ENCODE peak calls at places on chromosomes 6 and 20, in six cellular contexts. D is GM23338, J is PC-9, E is K562, M is GM23248, I is HepG2. K is an unnamed sample.

GRCh38 chr20:53594068-53595017 is 704 bp upstream of the ZNF217 start:
- DNase-seq in D (peak; percentile 94), J (peak; percentile 73), E (peak; percentile 90), M (peak; percentile 95), I (peak; percentile 89), K (no peak)

GRCh38 chr20:54275359-54276108 is 67.6 kb downstream of the PFDN4 start:
- DNase-seq in D (no peak), J (no peak), E (no peak), M (no peak), I (no peak), K (no peak)

GRCh38 chr6:37243131-37243815 is 14.3 kb upstream of the TBC1D22B start:
- DNase-seq in D (no peak), J (no peak), E (no peak), M (no peak), I (no peak), K (no peak)

GRCh38 chr6:113610377-113610988 is 246.7 kb upstream of the MARCKS start:
- DNase-seq in D (no peak), J (no peak), E (no peak), M (no peak), I (no peak), K (no peak)

GRCh38 chr6:81857812-81858211 is 105.3 kb upstream of the TENT5A start:
- DNase-seq in D (no peak), J (no peak), E (no peak), M (no peak), I (no peak), K (no peak)

GRCh38 chr6:31042801-31043200 is 32.5 kb downstream of the MUC22 start:
- DNase-seq in D (peak; percentile 88), J (peak; percentile 54), E (peak; percentile 66), M (peak; percentile 63), I (peak; percentile 56), K (no peak)

GRCh38 chr6:39090036-39090435 is 24.9 kb downstream of the SAYSD1 start:
- DNase-seq in D (no peak), J (no peak), E (no peak), M (no peak), I (no peak), K (no peak)

GRCh38 chr6:165984743-165985142 is 182.9 kb downstream of the TBXT start:
- DNase-seq in D (no peak), J (no peak), E (no peak), M (no peak), I (no peak), K (no peak)

GRCh38 chr6:143405381-143406154 is 44.9 kb downstream of the ADAT2 start:
- DNase-seq in D (no peak), J (peak; percentile 43), E (no peak), M (peak; percentile 88), I (no peak), K (no peak)

GRCh38 chr6:138571585-138572199 is 72.4 kb upstream of the NHSL1 start:
- DNase-seq in D (no peak), J (no peak), E (no peak), M (peak; percentile 48), I (no peak), K (no peak)

GRCh38 chr20:18638768-18639167 is 50.9 kb downstream of the DTD1 start:
- DNase-seq in D (no peak), J (no peak), E (no peak), M (peak; percentile 37), I (no peak), K (no peak)

GRCh38 chr6:31378721-31379103 is 21.7 kb upstream of the HLA-B start:
- DNase-seq in D (no peak), J (no peak), E (no peak), M (no peak), I (no peak), K (no peak)

GRCh38 chr20:50655325-50655880 is 35.9 kb downstream of the RIPOR3 start:
- DNase-seq in D (no peak), J (no peak), E (no peak), M (peak; percentile 92), I (no peak), K (no peak)

GRCh38 chr6:139030539-139030938 is 2.0 kb downstream of the ABRACL start:
- DNase-seq in D (no peak), J (no peak), E (no peak), M (no peak), I (no peak), K (no peak)

GRCh38 chr20:434221-434620 is 26.1 kb downstream of the RBCK1 start:
- DNase-seq in D (peak; percentile 97), J (no peak), E (no peak), M (no peak), I (no peak), K (no peak)

DNA sequence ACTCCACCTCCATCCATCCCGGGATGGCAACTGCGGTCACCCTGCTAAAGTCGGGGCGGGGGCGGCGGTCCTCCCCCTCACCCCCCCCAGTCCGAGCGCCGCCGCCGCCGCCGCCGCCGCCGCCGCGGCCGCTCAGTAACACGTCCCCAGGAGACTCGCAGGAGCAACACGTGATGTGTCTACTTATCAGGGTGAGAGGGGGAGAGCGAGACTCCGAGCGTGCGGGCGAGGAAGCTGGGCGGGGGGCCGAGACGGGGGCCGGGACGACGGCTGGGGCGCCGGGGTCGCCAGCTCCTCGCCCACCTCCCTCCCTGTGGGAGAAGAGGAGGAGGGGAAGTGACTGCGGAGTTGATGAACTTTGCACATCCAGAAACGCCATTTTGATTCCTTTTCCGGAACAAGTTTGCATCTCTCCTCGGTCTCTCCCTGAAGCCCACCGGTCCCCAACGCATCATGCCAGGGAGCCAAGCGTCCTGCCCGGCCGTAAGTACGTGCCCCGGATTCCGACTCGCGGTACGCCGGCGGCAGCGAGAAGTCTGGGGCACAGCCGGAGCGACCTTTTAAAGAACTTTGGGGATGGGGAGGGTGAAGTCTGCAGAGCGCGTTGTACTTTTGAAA is at the start of gene RREB1:
- DNase-seq in D (peak; percentile 70), J (no peak), E (peak; percentile 94), M (peak; percentile 87), I (peak; percentile 67), K (no peak)
- H3K79me2 ChIP-seq in D (peaks cover 32% of the 10 kb centered on the region), J (peaks cover 43% of the 10 kb centered on the region), E (peaks cover 51% of the 10 kb centered on the region), M (peaks cover 37% of the 10 kb centered on the region), I (peaks cover 47% of the 10 kb centered on the region), K (peaks cover 49% of the 10 kb centered on the region)

DNA sequence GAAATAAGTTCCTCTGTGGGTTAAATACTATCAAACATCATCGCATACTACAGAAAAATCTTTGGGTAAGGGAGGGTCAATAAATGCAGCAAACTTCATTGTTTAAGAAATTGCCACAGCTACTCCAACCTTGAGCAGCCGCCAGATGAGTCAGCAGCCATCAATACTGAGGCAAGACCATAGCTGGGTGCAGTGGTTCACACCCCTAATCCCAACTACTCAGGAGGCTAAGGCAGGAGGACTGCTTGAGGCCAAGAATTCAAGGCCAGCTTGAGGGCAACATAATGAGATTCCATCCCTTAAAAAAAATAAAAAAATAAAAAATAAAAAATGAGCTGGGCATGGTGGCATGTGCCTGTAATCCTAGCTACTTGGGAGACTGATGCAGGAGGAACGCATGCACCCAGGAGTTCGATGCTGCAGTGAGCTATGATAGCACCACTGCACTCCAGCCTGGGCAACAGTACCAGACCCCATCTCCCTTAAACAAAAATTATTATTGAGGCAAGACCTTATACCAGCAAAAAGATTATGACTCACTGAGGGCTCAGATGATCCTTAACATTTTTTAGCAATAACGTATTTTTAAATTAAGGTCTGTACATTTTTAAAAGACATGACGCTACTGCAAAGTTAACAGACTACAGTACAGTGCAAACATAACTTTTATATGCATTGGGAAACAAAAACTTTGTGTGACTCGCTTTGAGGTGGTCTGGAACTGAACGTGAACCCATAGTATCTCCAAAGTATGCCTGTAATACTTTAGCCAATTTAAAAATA is 8.8 kb downstream of the SRPK1 start:
- DNase-seq in D (no peak), J (no peak), E (no peak), M (peak; percentile 49), I (no peak), K (no peak)
- H3K79me2 ChIP-seq in D (peaks cover 100% of the 10 kb centered on the region), J (peaks cover 93% of the 10 kb centered on the region), E (peaks cover 97% of the 10 kb centered on the region), M (peaks cover 96% of the 10 kb centered on the region), I (peaks cover 90% of the 10 kb centered on the region), K (peaks cover 79% of the 10 kb centered on the region)

GRCh38 chr20:44997171-44997570 is 30.9 kb downstream of the STK4 start:
- DNase-seq in D (no peak), J (no peak), E (no peak), M (no peak), I (no peak), K (no peak)

GRCh38 chr20:44993343-44993742 is 27.0 kb downstream of the STK4 start:
- DNase-seq in D (no peak), J (no peak), E (peak; percentile 27), M (peak; percentile 21), I (no peak), K (no peak)

DNA sequence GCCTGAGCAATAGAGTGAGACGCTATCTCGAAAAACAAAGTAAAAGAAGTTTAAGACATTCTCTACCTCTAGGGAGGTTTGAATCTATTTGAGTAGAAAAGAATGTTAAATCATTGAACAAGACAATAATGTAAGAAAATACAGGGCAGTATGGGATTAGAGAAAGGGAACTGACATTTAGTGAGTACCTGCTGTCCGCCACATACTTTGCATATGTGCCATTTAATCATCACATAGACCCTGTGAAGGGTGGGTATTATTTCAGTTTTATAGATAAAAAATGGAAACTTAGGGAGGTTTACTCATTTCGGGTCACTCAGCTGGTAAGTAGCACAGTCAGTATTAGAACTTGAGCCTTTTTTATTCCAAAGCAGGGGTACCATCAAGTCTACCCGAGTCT is 31.4 kb downstream of the STK4 start:
- DNase-seq in D (no peak), J (no peak), E (no peak), M (no peak), I (no peak), K (no peak)
- H3K79me2 ChIP-seq in D (peaks cover 4% of the 10 kb centered on the region), J (no peaks in the 10 kb centered on the region), E (peaks cover 3% of the 10 kb centered on the region), M (peaks cover 2% of the 10 kb centered on the region), I (no peaks in the 10 kb centered on the region), K (peaks cover 5% of the 10 kb centered on the region)

GRCh38 chr20:44641305-44641704 is 10.2 kb downstream of the ADA start:
- DNase-seq in D (no peak), J (no peak), E (no peak), M (no peak), I (no peak), K (no peak)
- H3K79me2 ChIP-seq in D (no peaks in the 10 kb centered on the region), J (no peaks in the 10 kb centered on the region), E (no peaks in the 10 kb centered on the region), M (no peaks in the 10 kb centered on the region), I (no peaks in the 10 kb centered on the region), K (no peaks in the 10 kb centered on the region)

DNA sequence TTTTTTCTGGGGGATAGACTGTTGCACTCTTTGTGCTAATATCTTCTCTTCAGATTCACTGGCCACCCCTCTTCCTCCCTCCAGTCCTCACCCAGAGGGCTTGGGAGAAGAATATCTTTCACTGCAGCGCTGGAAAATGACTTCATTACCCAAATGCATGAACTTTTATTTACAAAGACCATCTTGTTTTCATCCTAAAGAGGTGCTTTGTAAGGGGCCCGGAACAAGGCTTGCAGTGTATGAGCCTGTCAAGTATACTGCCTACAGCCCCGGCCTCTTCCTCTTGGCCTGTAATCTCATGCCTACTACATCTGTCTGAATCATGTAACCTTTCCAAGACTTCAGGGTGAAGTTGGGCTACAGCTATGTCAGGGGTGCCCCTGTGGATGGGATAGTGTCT is 554 bp upstream of the LAMA4 start:
- DNase-seq in D (no peak), J (no peak), E (no peak), M (peak; percentile 34), I (no peak), K (no peak)
- H3K79me2 ChIP-seq in D (no peaks in the 10 kb centered on the region), J (peaks cover 44% of the 10 kb centered on the region), E (no peaks in the 10 kb centered on the region), M (peaks cover 45% of the 10 kb centered on the region), I (no peaks in the 10 kb centered on the region), K (no peaks in the 10 kb centered on the region)